ENCODE peak calls at places on chromosomes 12 and 14, in four cellular contexts. H, L, X and D are unnamed samples.

GRCh38 chr12:131702573-131702877 is 8.4 kb upstream of the SFSWAP start:
- DNase-seq in H (no peak), L (no peak), X (peak; percentile 44), D (no peak)

GRCh38 chr12:89529738-89530137 is 3.9 kb upstream of the POC1B start:
- DNase-seq in H (peak; percentile 41), L (peak; percentile 69), X (no peak), D (peak; percentile 43)

GRCh38 chr12:68451261-68452091 is 119.3 kb upstream of the MDM1 start:
- DNase-seq in H (no peak), L (no peak), X (peak; percentile 60), D (no peak)

GRCh38 chr14:44803239-44803905 is 158.4 kb downstream of the KLHL28 start:
- DNase-seq in H (peak; percentile 52), L (peak; percentile 32), X (no peak), D (peak; percentile 49)

GRCh38 chr12:99455350-99456037 is 192.1 kb upstream of the GARIN6 start:
- DNase-seq in H (no peak), L (no peak), X (no peak), D (no peak)

GRCh38 chr14:68230941-68231717 is 411.6 kb downstream of the RAD51B start:
- DNase-seq in H (no peak), L (no peak), X (no peak), D (peak; percentile 36)

GRCh38 chr14:77303417-77304156 is 17.1 kb downstream of the POMT2 start:
- DNase-seq in H (no peak), L (no peak), X (peak; percentile 69), D (no peak)

GRCh38 chr12:95402096-95402495 is 71.9 kb upstream of the METAP2 start:
- DNase-seq in H (no peak), L (no peak), X (no peak), D (peak; percentile 60)

GRCh38 chr12:20006856-20007255 is 361.5 kb upstream of the PDE3A start:
- DNase-seq in H (no peak), L (no peak), X (no peak), D (no peak)

GRCh38 chr14:71423481-71423880 is 508.7 kb upstream of the RGS6 start:
- DNase-seq in H (no peak), L (no peak), X (no peak), D (no peak)

DNA sequence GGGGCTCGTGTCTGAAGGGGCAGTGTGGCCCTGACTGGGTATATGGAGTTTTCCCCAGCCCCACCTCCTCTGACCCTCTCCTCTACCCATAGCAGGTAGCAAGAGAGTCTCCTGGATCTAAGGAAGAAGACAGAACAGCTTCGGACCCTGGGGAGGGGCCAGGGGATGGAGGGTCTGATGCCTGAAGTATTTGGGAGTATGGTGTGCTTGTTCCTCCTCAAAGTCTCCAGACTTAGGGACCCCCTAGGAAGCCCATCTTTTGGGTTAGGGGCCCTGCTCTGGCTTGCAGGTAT is 579 bp upstream of the HOXC8 start:
- DNase-seq in H (no peak), L (no peak), X (no peak), D (no peak)
- H3K27me3 ChIP-seq in H (peaks cover 100% of the 10 kb centered on the region), L (no peaks in the 10 kb centered on the region), X (peaks cover 42% of the 10 kb centered on the region), D (peaks cover 100% of the 10 kb centered on the region)

GRCh38 chr14:99909500-99910064 is 116.4 kb downstream of the EML1 start:
- DNase-seq in H (no peak), L (no peak), X (no peak), D (no peak)
- H3K36me3 ChIP-seq in H (peaks cover 2% of the 10 kb centered on the region), L (peaks cover 8% of the 10 kb centered on the region), X (peaks cover 42% of the 10 kb centered on the region), D (no peaks in the 10 kb centered on the region)

GRCh38 chr12:74488134-74488533 is 49.5 kb upstream of the ATXN7L3B start:
- DNase-seq in H (no peak), L (no peak), X (no peak), D (no peak)
- H3K27me3 ChIP-seq in H (no peaks in the 10 kb centered on the region), L (no peaks in the 10 kb centered on the region), X (no peaks in the 10 kb centered on the region), D (no peaks in the 10 kb centered on the region)

DNA sequence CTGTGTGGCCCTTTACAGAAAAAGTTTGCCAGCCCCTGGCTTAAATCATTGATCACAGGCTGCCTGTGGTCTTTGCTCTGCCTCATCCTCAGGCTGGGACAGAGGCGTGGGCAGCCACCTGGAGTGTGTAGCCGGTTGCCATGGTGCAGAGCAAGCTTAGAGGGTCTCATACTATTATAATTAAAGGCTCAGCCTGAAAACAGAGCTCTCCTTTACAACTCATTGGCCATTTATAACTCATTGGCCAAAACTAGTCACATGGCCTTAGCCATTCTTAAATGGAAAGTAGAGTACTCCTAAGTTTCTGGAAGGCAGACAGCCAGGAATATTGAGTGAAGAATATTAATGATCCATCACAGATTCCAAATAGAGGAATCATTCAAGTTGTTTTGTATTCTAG is 3.0 kb downstream of the HSP90B1 start:
- DNase-seq in H (no peak), L (no peak), X (no peak), D (peak; percentile 16)
- H3K36me3 ChIP-seq in H (peaks cover 64% of the 10 kb centered on the region), L (peaks cover 66% of the 10 kb centered on the region), X (peaks cover 60% of the 10 kb centered on the region), D (peaks cover 38% of the 10 kb centered on the region)